ENCODE peak calls at places on chromosomes 5 and 9, in eight cellular contexts. One of them, this sample, is unnamed.
A peak's percentile ranks its signal among the peaks of the same experiment; 100 is the strongest.

GRCh38 chr5:32445831-32446614 is 1.5 kb upstream of the ZFR start:
- DNase-seq in HCT116: no peak
- DNase-seq in MM.1S: no peak
- DNase-seq in AG08395: no peak
- DNase-seq in NCI-H1930: no peak
- DNase-seq in SK-N-MC: no peak
- DNase-seq in activated CD4-positive, alpha-beta T cell treated with anti-CD3 and anti-CD28 coated beads, Interleukin-2, amount 10 ng/mL, durations not matched to agents 24 days and 14 days: no peak
- DNase-seq in lung: no peak
- DNase-seq in this sample: no peak

GRCh38 chr5:372911-373709 is 51.6 kb downstream of the AHRR start:
- DNase-seq in HCT116: no peak
- DNase-seq in MM.1S: no peak
- DNase-seq in AG08395: no peak
- DNase-seq in NCI-H1930: no peak
- DNase-seq in SK-N-MC: no peak
- DNase-seq in activated CD4-positive, alpha-beta T cell treated with anti-CD3 and anti-CD28 coated beads, Interleukin-2, amount 10 ng/mL, durations not matched to agents 24 days and 14 days: peak; percentile 60
- DNase-seq in lung: peak; percentile 27
- DNase-seq in this sample: no peak

GRCh38 chr9:34363619-34364351 is 12.9 kb downstream of the MYORG start:
- DNase-seq in HCT116: no peak
- DNase-seq in MM.1S: no peak
- DNase-seq in AG08395: no peak
- DNase-seq in NCI-H1930: no peak
- DNase-seq in SK-N-MC: peak; percentile 98
- DNase-seq in activated CD4-positive, alpha-beta T cell treated with anti-CD3 and anti-CD28 coated beads, Interleukin-2, amount 10 ng/mL, durations not matched to agents 24 days and 14 days: peak; percentile 63
- DNase-seq in lung: no peak
- DNase-seq in this sample: no peak

GRCh38 chr5:107672212-107673105 is 1.7 kb upstream of the EFNA5 start:
- DNase-seq in HCT116: peak; percentile 88
- DNase-seq in MM.1S: peak; percentile 44
- DNase-seq in AG08395: peak; percentile 62
- DNase-seq in NCI-H1930: peak; percentile 67
- DNase-seq in SK-N-MC: peak; percentile 83
- DNase-seq in activated CD4-positive, alpha-beta T cell treated with anti-CD3 and anti-CD28 coated beads, Interleukin-2, amount 10 ng/mL, durations not matched to agents 24 days and 14 days: peak; percentile 67
- DNase-seq in lung: peak; percentile 83
- DNase-seq in this sample: peak; percentile 93

GRCh38 chr5:59069438-59070079 is 486.7 kb downstream of the RAB3C start:
- DNase-seq in HCT116: no peak
- DNase-seq in MM.1S: no peak
- DNase-seq in AG08395: peak; percentile 93
- DNase-seq in NCI-H1930: no peak
- DNase-seq in SK-N-MC: no peak
- DNase-seq in activated CD4-positive, alpha-beta T cell treated with anti-CD3 and anti-CD28 coated beads, Interleukin-2, amount 10 ng/mL, durations not matched to agents 24 days and 14 days: no peak
- DNase-seq in lung: no peak
- DNase-seq in this sample: peak; percentile 81

GRCh38 chr5:54301215-54301614 is 9.2 kb downstream of the ARL15 start:
- DNase-seq in HCT116: no peak
- DNase-seq in MM.1S: no peak
- DNase-seq in AG08395: no peak
- DNase-seq in NCI-H1930: no peak
- DNase-seq in SK-N-MC: no peak
- DNase-seq in activated CD4-positive, alpha-beta T cell treated with anti-CD3 and anti-CD28 coated beads, Interleukin-2, amount 10 ng/mL, durations not matched to agents 24 days and 14 days: no peak
- DNase-seq in lung: no peak
- DNase-seq in this sample: no peak

GRCh38 chr9:108933231-108933630 is 693 bp downstream of the ELP1 start:
- DNase-seq in HCT116: no peak
- DNase-seq in MM.1S: peak; percentile 12
- DNase-seq in AG08395: peak; percentile 20
- DNase-seq in NCI-H1930: no peak
- DNase-seq in SK-N-MC: no peak
- DNase-seq in activated CD4-positive, alpha-beta T cell treated with anti-CD3 and anti-CD28 coated beads, Interleukin-2, amount 10 ng/mL, durations not matched to agents 24 days and 14 days: no peak
- DNase-seq in lung: no peak
- DNase-seq in this sample: no peak

GRCh38 chr5:178940569-178941360 is at the start of gene ZNF454:
- DNase-seq in HCT116: no peak
- DNase-seq in MM.1S: no peak
- DNase-seq in AG08395: peak; percentile 98
- DNase-seq in NCI-H1930: peak; percentile 87
- DNase-seq in SK-N-MC: no peak
- DNase-seq in activated CD4-positive, alpha-beta T cell treated with anti-CD3 and anti-CD28 coated beads, Interleukin-2, amount 10 ng/mL, durations not matched to agents 24 days and 14 days: no peak
- DNase-seq in lung: peak; percentile 90
- DNase-seq in this sample: peak; percentile 85

GRCh38 chr5:176739461-176740051 is 70.8 kb upstream of the UNC5A start:
- DNase-seq in HCT116: no peak
- DNase-seq in MM.1S: no peak
- DNase-seq in AG08395: no peak
- DNase-seq in NCI-H1930: no peak
- DNase-seq in SK-N-MC: no peak
- DNase-seq in activated CD4-positive, alpha-beta T cell treated with anti-CD3 and anti-CD28 coated beads, Interleukin-2, amount 10 ng/mL, durations not matched to agents 24 days and 14 days: no peak
- DNase-seq in lung: no peak
- DNase-seq in this sample: no peak

GRCh38 chr9:20898885-20899554 is 132.4 kb downstream of the HACD4 start:
- DNase-seq in HCT116: no peak
- DNase-seq in MM.1S: no peak
- DNase-seq in AG08395: no peak
- DNase-seq in NCI-H1930: no peak
- DNase-seq in SK-N-MC: no peak
- DNase-seq in activated CD4-positive, alpha-beta T cell treated with anti-CD3 and anti-CD28 coated beads, Interleukin-2, amount 10 ng/mL, durations not matched to agents 24 days and 14 days: peak; percentile 19
- DNase-seq in lung: no peak
- DNase-seq in this sample: peak; percentile 25

GRCh38 chr9:2138646-2139045 is 123.5 kb downstream of the SMARCA2 start:
- DNase-seq in HCT116: no peak
- DNase-seq in MM.1S: no peak
- DNase-seq in AG08395: no peak
- DNase-seq in NCI-H1930: no peak
- DNase-seq in SK-N-MC: no peak
- DNase-seq in activated CD4-positive, alpha-beta T cell treated with anti-CD3 and anti-CD28 coated beads, Interleukin-2, amount 10 ng/mL, durations not matched to agents 24 days and 14 days: no peak
- DNase-seq in lung: no peak
- DNase-seq in this sample: no peak

GRCh38 chr5:69092969-69093368 is 845 bp upstream of the SLC30A5 start:
- DNase-seq in HCT116: no peak
- DNase-seq in MM.1S: no peak
- DNase-seq in AG08395: no peak
- DNase-seq in NCI-H1930: no peak
- DNase-seq in SK-N-MC: no peak
- DNase-seq in activated CD4-positive, alpha-beta T cell treated with anti-CD3 and anti-CD28 coated beads, Interleukin-2, amount 10 ng/mL, durations not matched to agents 24 days and 14 days: no peak
- DNase-seq in lung: no peak
- DNase-seq in this sample: no peak

GRCh38 chr9:74524289-74524688 is 27.2 kb downstream of the RORB start:
- DNase-seq in HCT116: no peak
- DNase-seq in MM.1S: no peak
- DNase-seq in AG08395: no peak
- DNase-seq in NCI-H1930: no peak
- DNase-seq in SK-N-MC: no peak
- DNase-seq in activated CD4-positive, alpha-beta T cell treated with anti-CD3 and anti-CD28 coated beads, Interleukin-2, amount 10 ng/mL, durations not matched to agents 24 days and 14 days: no peak
- DNase-seq in lung: no peak
- DNase-seq in this sample: no peak

GRCh38 chr9:113603773-113604172 is 140.2 kb downstream of the RGS3 start:
- DNase-seq in HCT116: no peak
- DNase-seq in MM.1S: no peak
- DNase-seq in AG08395: no peak
- DNase-seq in NCI-H1930: no peak
- DNase-seq in SK-N-MC: no peak
- DNase-seq in activated CD4-positive, alpha-beta T cell treated with anti-CD3 and anti-CD28 coated beads, Interleukin-2, amount 10 ng/mL, durations not matched to agents 24 days and 14 days: no peak
- DNase-seq in lung: no peak
- DNase-seq in this sample: no peak

GRCh38 chr9:127664678-127665507 is 41.9 kb upstream of the CFAP157 start:
- DNase-seq in HCT116: no peak
- DNase-seq in MM.1S: no peak
- DNase-seq in AG08395: peak; percentile 64
- DNase-seq in NCI-H1930: no peak
- DNase-seq in SK-N-MC: no peak
- DNase-seq in activated CD4-positive, alpha-beta T cell treated with anti-CD3 and anti-CD28 coated beads, Interleukin-2, amount 10 ng/mL, durations not matched to agents 24 days and 14 days: no peak
- DNase-seq in lung: no peak
- DNase-seq in this sample: peak; percentile 25

GRCh38 chr5:127313847-127314473 is 23.4 kb downstream of the MEGF10 start:
- DNase-seq in HCT116: peak; percentile 33
- DNase-seq in MM.1S: peak; percentile 65
- DNase-seq in AG08395: peak; percentile 81
- DNase-seq in NCI-H1930: peak; percentile 13
- DNase-seq in SK-N-MC: no peak
- DNase-seq in activated CD4-positive, alpha-beta T cell treated with anti-CD3 and anti-CD28 coated beads, Interleukin-2, amount 10 ng/mL, durations not matched to agents 24 days and 14 days: peak; percentile 90
- DNase-seq in lung: peak; percentile 60
- DNase-seq in this sample: no peak

GRCh38 chr5:167642779-167643517 is 648.5 kb upstream of the WWC1 start:
- DNase-seq in HCT116: no peak
- DNase-seq in MM.1S: no peak
- DNase-seq in AG08395: peak; percentile 79
- DNase-seq in NCI-H1930: no peak
- DNase-seq in SK-N-MC: peak; percentile 92
- DNase-seq in activated CD4-positive, alpha-beta T cell treated with anti-CD3 and anti-CD28 coated beads, Interleukin-2, amount 10 ng/mL, durations not matched to agents 24 days and 14 days: no peak
- DNase-seq in lung: no peak
- DNase-seq in this sample: peak; percentile 96

GRCh38 chr5:19044931-19045695 is 942.9 kb downstream of the CDH18 start:
- DNase-seq in HCT116: no peak
- DNase-seq in MM.1S: no peak
- DNase-seq in AG08395: no peak
- DNase-seq in NCI-H1930: no peak
- DNase-seq in SK-N-MC: no peak
- DNase-seq in activated CD4-positive, alpha-beta T cell treated with anti-CD3 and anti-CD28 coated beads, Interleukin-2, amount 10 ng/mL, durations not matched to agents 24 days and 14 days: no peak
- DNase-seq in lung: no peak
- DNase-seq in this sample: no peak

GRCh38 chr5:1262381-1262780 is 32.5 kb downstream of the TERT start:
- DNase-seq in HCT116: no peak
- DNase-seq in MM.1S: no peak
- DNase-seq in AG08395: no peak
- DNase-seq in NCI-H1930: peak; percentile 32
- DNase-seq in SK-N-MC: no peak
- DNase-seq in activated CD4-positive, alpha-beta T cell treated with anti-CD3 and anti-CD28 coated beads, Interleukin-2, amount 10 ng/mL, durations not matched to agents 24 days and 14 days: no peak
- DNase-seq in lung: no peak
- DNase-seq in this sample: no peak

GRCh38 chr9:125513634-125514413 is 193.2 kb downstream of the MAPKAP1 start:
- DNase-seq in HCT116: no peak
- DNase-seq in MM.1S: peak; percentile 88
- DNase-seq in AG08395: peak; percentile 60
- DNase-seq in NCI-H1930: no peak
- DNase-seq in SK-N-MC: no peak
- DNase-seq in activated CD4-positive, alpha-beta T cell treated with anti-CD3 and anti-CD28 coated beads, Interleukin-2, amount 10 ng/mL, durations not matched to agents 24 days and 14 days: peak; percentile 73
- DNase-seq in lung: peak; percentile 45
- DNase-seq in this sample: no peak

GRCh38 chr9:5917888-5918287 is 27.2 kb downstream of the MLANA start:
- DNase-seq in HCT116: no peak
- DNase-seq in MM.1S: no peak
- DNase-seq in AG08395: no peak
- DNase-seq in NCI-H1930: no peak
- DNase-seq in SK-N-MC: no peak
- DNase-seq in activated CD4-positive, alpha-beta T cell treated with anti-CD3 and anti-CD28 coated beads, Interleukin-2, amount 10 ng/mL, durations not matched to agents 24 days and 14 days: no peak
- DNase-seq in lung: no peak
- DNase-seq in this sample: no peak